ENCODE peak calls at places on chromosomes 13 and 19, in ten cellular contexts. Z is body of pancreas; G is CD8-positive, alpha-beta T cell; D is A673; H is heart right ventricle; R is A549; S is heart left ventricle; U is vagina; F is ovary; Y is tibial nerve. P is an unnamed sample. For H3K4me1, the result is how much of the 10 kb centered on the place peaks cover.

GRCh38 chr19:51514866-51515481 is 13.4 kb upstream of the SIGLEC12 start:
- DNase-seq in Z (peak), G (no peak), D (peak), H (no peak), R (peak), S (no peak), U (no peak), F (no peak), Y (no peak), P (peak)

GRCh38 chr19:788821-789472 is 8.3 kb upstream of the PTBP1 start:
- DNase-seq in Z (no peak), G (no peak), D (no peak), H (no peak), R (no peak), S (no peak), U (no peak), F (no peak), Y (no peak), P (no peak)

GRCh38 chr19:29019403-29019802 is 193.5 kb downstream of the UQCRFS1 start:
- DNase-seq in Z (no peak), G (no peak), D (no peak), H (no peak), R (no peak), S (no peak), U (no peak), F (no peak), Y (no peak), P (no peak)

GRCh38 chr19:23771761-23772667 is 13.3 kb upstream of the ZNF681 start:
- DNase-seq in Z (no peak), G (no peak), D (no peak), H (no peak), R (no peak), S (no peak), U (no peak), F (no peak), Y (no peak), P (no peak)

GRCh38 chr13:104584481-104584880 is 1518.3 kb upstream of the SLC10A2 start:
- DNase-seq in Z (no peak), G (no peak), D (no peak), H (no peak), R (no peak), S (no peak), U (no peak), F (no peak), Y (no peak), P (no peak)

GRCh38 chr13:98094678-98095266 is 48.1 kb upstream of the FARP1 start:
- DNase-seq in Z (no peak), G (no peak), D (no peak), H (no peak), R (no peak), S (no peak), U (no peak), F (no peak), Y (no peak), P (no peak)

GRCh38 chr13:40922437-40923040 is 96.6 kb downstream of the ELF1 start:
- DNase-seq in Z (no peak), G (no peak), D (no peak), H (peak), R (no peak), S (peak), U (no peak), F (peak), Y (no peak), P (no peak)

GRCh38 chr13:99046851-99047250 is 69.0 kb upstream of the DOCK9 start:
- DNase-seq in Z (no peak), G (no peak), D (no peak), H (no peak), R (no peak), S (no peak), U (no peak), F (no peak), Y (no peak), P (no peak)

GRCh38 chr19:40862785-40863184 is 12.5 kb upstream of the CYP2A6 start:
- DNase-seq in Z (no peak), G (no peak), D (no peak), H (no peak), R (peak), S (no peak), U (no peak), F (no peak), Y (no peak), P (no peak)

GRCh38 chr19:19321143-19321577 is 531 bp downstream of the MAU2 start:
- DNase-seq in Z (no peak), G (no peak), D (no peak), H (no peak), R (peak), S (no peak), U (no peak), F (peak), Y (no peak), P (no peak)

GRCh38 chr13:44300895-44301638 is 72.6 kb upstream of the SERP2 start:
- DNase-seq in Z (peak), G (no peak), D (peak), H (peak), R (peak), S (peak), U (peak), F (peak), Y (no peak), P (no peak)

GRCh38 chr13:94157705-94158218 is 321.7 kb downstream of the DCT start:
- DNase-seq in Z (no peak), G (no peak), D (no peak), H (no peak), R (no peak), S (no peak), U (no peak), F (no peak), Y (peak), P (no peak)

GRCh38 chr19:3411636-3412035 is 45.3 kb downstream of the NFIC start:
- DNase-seq in Z (peak), G (no peak), D (no peak), H (no peak), R (no peak), S (no peak), U (no peak), F (no peak), Y (no peak), P (no peak)

GRCh38 chr13:44351505-44351854 is 22.1 kb upstream of the SERP2 start:
- DNase-seq in Z (no peak), G (no peak), D (no peak), H (no peak), R (no peak), S (no peak), U (no peak), F (no peak), Y (no peak), P (no peak)

GRCh38 chr13:99347911-99348451 is 40.8 kb upstream of the GPR183 start:
- DNase-seq in Z (no peak), G (no peak), D (no peak), H (no peak), R (no peak), S (no peak), U (no peak), F (no peak), Y (no peak), P (no peak)

GRCh38 chr13:49443327-49443688 is 556 bp downstream of the CAB39L start:
- DNase-seq in Z (no peak), G (peak), D (no peak), H (no peak), R (peak), S (no peak), U (no peak), F (no peak), Y (no peak), P (no peak)

GRCh38 chr19:3178973-3179738 is 587 bp downstream of the S1PR4 start:
- DNase-seq in Z (no peak), G (peak), D (no peak), H (no peak), R (no peak), S (no peak), U (no peak), F (no peak), Y (no peak), P (no peak)

GRCh38 chr19:50750010-50750409 is 20.3 kb upstream of the GPR32 start:
- DNase-seq in Z (no peak), G (no peak), D (no peak), H (no peak), R (no peak), S (no peak), U (no peak), F (no peak), Y (no peak), P (no peak)

GRCh38 chr13:51781246-51782022 is 22.5 kb downstream of the DHRS12 start:
- DNase-seq in Z (peak), G (no peak), D (peak), H (no peak), R (peak), S (peak), U (no peak), F (no peak), Y (no peak), P (no peak)

GRCh38 chr19:13149628-13150186 is 468 bp downstream of the STX10 start:
- DNase-seq in Z (peak), G (peak), D (peak), H (no peak), R (peak), S (peak), U (no peak), F (peak), Y (no peak), P (no peak)

GRCh38 chr13:94433055-94433947 is 46.2 kb downstream of the DCT start:
- DNase-seq in Z (no peak), G (no peak), D (no peak), H (no peak), R (no peak), S (no peak), U (no peak), F (no peak), Y (no peak), P (no peak)

GRCh38 chr13:113882716-113883115 is 18.8 kb upstream of the GAS6 start:
- DNase-seq in Z (no peak), G (no peak), D (no peak), H (no peak), R (no peak), S (no peak), U (no peak), F (no peak), Y (no peak), P (no peak)

GRCh38 chr13:98450012-98450411 is 126.9 kb downstream of the STK24 start:
- DNase-seq in Z (no peak), G (no peak), D (no peak), H (no peak), R (no peak), S (no peak), U (no peak), F (no peak), Y (no peak), P (no peak)

GRCh38 chr19:50896591-50897190 is 14.5 kb downstream of the KLK4 start:
- DNase-seq in Z (peak), G (no peak), D (no peak), H (no peak), R (peak), S (no peak), U (no peak), F (no peak), Y (no peak), P (no peak)

GRCh38 chr13:44274838-44275237 is 98.8 kb upstream of the SERP2 start:
- DNase-seq in Z (no peak), G (peak), D (no peak), H (no peak), R (no peak), S (no peak), U (no peak), F (no peak), Y (no peak), P (no peak)

GRCh38 chr19:18591735-18592385 is 3.3 kb downstream of the REX1BD start:
- DNase-seq in Z (no peak), G (no peak), D (peak), H (no peak), R (no peak), S (no peak), U (no peak), F (no peak), Y (no peak), P (no peak)

GRCh38 chr19:13056052-13056660 is 46.5 kb downstream of the LYL1 start:
- DNase-seq in Z (no peak), G (no peak), D (peak), H (peak), R (no peak), S (peak), U (no peak), F (peak), Y (peak), P (no peak)

GRCh38 chr13:98358933-98359332 is 181.9 kb upstream of the RNF113B start:
- DNase-seq in Z (no peak), G (no peak), D (no peak), H (no peak), R (no peak), S (no peak), U (no peak), F (no peak), Y (no peak), P (no peak)

GRCh38 chr19:3949997-3950859 is 17.4 kb downstream of the NMRK2 start:
- DNase-seq in Z (no peak), G (no peak), D (no peak), H (no peak), R (no peak), S (peak), U (no peak), F (no peak), Y (no peak), P (no peak)

GRCh38 chr19:14979136-14979497 is 547 bp downstream of the SLC1A6 start:
- DNase-seq in Z (no peak), G (no peak), D (no peak), H (no peak), R (no peak), S (no peak), U (no peak), F (no peak), Y (no peak), P (no peak)

GRCh38 chr13:75334634-75335447 is 147.1 kb downstream of the TBC1D4 start:
- DNase-seq in Z (no peak), G (no peak), D (no peak), H (no peak), R (no peak), S (no peak), U (no peak), F (no peak), Y (no peak), P (no peak)

GRCh38 chr13:30110301-30111070 is 196.9 kb downstream of the KATNAL1 start:
- DNase-seq in Z (peak), G (no peak), D (no peak), H (no peak), R (no peak), S (peak), U (no peak), F (no peak), Y (no peak), P (no peak)

GRCh38 chr19:13872695-13873389 is 4.1 kb upstream of the NANOS3 start:
- DNase-seq in Z (peak), G (peak), D (peak), H (peak), R (peak), S (peak), U (no peak), F (no peak), Y (no peak), P (no peak)

GRCh38 chr13:59776924-59777690 is 386.6 kb downstream of the DIAPH3 start:
- DNase-seq in Z (no peak), G (no peak), D (no peak), H (no peak), R (no peak), S (no peak), U (no peak), F (no peak), Y (no peak), P (no peak)

GRCh38 chr13:44231786-44232516 is 141.7 kb upstream of the SERP2 start:
- DNase-seq in Z (peak), G (no peak), D (no peak), H (no peak), R (peak), S (no peak), U (no peak), F (peak), Y (peak), P (no peak)

GRCh38 chr19:44576843-44577565 is 36.4 kb upstream of the IGSF23 start:
- DNase-seq in Z (peak), G (no peak), D (peak), H (no peak), R (peak), S (peak), U (no peak), F (no peak), Y (no peak), P (no peak)

GRCh38 chr19:16036397-16036925 is 39.8 kb upstream of the TPM4 start:
- DNase-seq in Z (no peak), G (no peak), D (no peak), H (no peak), R (no peak), S (no peak), U (no peak), F (no peak), Y (no peak), P (no peak)

GRCh38 chr19:33815410-33816340 is 19.0 kb downstream of the KCTD15 start:
- DNase-seq in Z (no peak), G (no peak), D (peak), H (no peak), R (no peak), S (no peak), U (no peak), F (no peak), Y (no peak), P (no peak)
- H3K4me1 ChIP-seq in Z (under half), G (under half), D (under half), H (under half), R (under half), S (under half), U (under half), F (under half), Y (under half), P (under half)

GRCh38 chr19:10516064-10516385 is 1.2 kb downstream of the S1PR5 start:
- DNase-seq in Z (no peak), G (peak), D (no peak), H (no peak), R (no peak), S (no peak), U (no peak), F (no peak), Y (no peak), P (no peak)
- H3K27ac ChIP-seq in Z (no peak), G (peak), D (no peak), H (no peak), R (no peak), S (no peak), U (peak), F (no peak), Y (no peak), P (peak)

DNA sequence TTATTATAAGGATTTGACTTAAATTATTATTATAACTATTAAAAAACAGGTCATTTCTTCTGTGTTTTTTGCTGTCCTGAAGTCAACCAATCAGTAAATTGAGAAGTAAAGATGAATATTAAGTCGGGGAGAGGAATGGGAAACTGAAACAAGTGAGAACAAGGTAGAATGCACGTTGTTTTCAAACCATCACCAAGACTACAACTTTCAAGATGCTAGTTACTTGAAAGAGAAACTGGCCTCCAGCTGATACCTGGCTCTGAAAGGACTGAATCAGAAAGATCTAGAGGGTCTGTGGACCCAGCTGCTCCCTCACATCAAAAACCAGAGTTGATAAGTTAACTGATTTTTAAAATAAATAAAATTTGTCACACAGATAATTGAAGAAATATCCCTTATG is 1301.5 kb upstream of the ATXN8OS start:
- DNase-seq in Z (no peak), G (no peak), D (no peak), H (no peak), R (no peak), S (no peak), U (no peak), F (no peak), Y (no peak), P (no peak)
- H3K4me3 ChIP-seq in Z (no peak), G (no peak), D (no peak), H (no peak), R (no peak), S (no peak), U (no peak), F (no peak), Y (no peak), P (no peak)

GRCh38 chr19:45976180-45976579 is 2.5 kb upstream of the NOVA2 start:
- DNase-seq in Z (no peak), G (no peak), D (peak), H (no peak), R (no peak), S (no peak), U (no peak), F (no peak), Y (no peak), P (no peak)
- H3K4me1 ChIP-seq in Z (under half), G (under half), D (under half), H (under half), R (under half), S (under half), U (under half), F (under half), Y (under half), P (under half)

DNA sequence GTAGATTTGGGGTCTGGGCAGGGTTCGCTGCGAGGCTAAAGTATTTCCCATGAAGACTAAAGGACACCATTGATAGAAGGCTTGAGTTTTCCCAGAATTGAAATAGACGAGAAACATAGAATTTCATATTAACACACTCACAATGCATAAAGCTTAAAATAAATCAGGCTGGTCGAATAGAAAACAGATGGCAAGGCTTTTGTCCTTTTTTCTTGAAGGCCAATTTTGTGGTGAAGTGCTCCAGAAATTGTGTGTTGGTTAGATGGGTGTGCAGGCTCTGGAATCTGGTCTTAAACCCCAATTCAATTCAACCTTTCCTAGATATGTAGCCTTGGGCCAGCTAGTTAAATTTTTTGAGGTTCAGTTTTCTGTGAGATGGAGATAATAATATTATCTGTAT is 56.9 kb upstream of the LRCH1 start:
- DNase-seq in Z (no peak), G (no peak), D (no peak), H (no peak), R (no peak), S (no peak), U (no peak), F (no peak), Y (no peak), P (no peak)
- H3K27ac ChIP-seq in Z (no peak), G (no peak), D (no peak), H (no peak), R (no peak), S (no peak), U (no peak), F (no peak), Y (peak), P (no peak)

DNA sequence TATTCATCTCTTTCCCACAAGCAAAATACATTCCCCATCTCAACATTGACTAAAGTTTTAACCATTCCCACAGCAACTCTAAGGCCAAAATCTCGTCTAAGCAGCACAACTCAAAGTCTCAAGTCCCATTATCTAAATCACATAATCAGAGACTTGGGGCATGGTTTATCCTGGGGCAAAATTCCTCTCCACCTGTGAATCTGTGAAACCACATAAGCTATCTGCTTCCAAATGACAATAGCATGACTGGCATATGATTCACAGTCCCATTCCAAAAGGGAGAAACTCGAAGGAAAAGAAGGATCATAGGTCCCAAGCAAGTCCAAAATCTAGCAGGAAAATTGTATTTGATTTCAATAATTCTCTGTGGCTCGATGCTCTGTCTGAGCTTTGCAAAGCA is 73.0 kb downstream of the ANKRD10 start:
- DNase-seq in Z (no peak), G (no peak), D (no peak), H (no peak), R (no peak), S (no peak), U (no peak), F (no peak), Y (no peak), P (no peak)
- H3K4me3 ChIP-seq in Z (no peak), G (no peak), D (no peak), H (no peak), R (no peak), S (no peak), U (no peak), F (no peak), Y (no peak), P (no peak)

DNA sequence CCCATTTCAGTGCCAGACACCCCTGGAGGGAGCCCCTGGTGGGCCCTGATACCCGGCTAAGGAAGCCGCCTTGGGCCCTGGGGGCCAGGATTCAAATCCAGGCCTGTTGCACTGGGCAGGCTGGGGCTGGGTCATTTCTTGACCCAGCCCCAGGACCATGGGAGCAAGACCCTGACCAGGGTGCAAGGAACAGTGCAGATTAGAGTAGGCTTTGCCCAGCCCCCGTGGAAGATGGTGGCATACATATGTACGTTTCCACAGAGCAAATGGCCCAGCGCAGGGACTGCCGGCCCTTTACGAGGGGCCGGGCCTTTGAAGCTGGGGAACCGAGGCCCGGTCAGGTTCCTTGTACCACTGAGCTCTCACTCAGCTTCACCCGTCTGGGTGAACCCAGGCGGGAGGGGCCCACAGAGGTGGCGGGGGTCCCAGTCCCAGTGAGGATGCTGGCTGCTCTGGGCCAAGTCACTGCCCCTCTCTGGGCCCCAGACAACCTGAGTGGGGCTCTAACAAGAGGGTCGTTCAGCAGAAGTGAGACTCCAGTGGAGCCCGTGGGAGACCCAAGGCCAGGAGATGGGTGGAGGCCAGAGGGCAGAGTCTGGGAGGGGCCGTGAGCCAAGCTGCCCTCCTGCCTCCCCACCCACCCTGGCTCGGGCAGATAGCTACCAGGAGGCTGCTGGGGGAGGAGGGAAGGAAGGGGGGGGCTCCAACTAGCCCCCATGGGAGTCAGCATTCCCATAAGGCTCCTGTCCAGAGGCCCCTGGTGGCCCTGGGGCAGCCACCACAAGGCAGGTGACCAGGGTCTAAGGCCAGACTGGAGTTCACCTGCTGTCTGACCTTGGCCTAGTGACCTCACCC is 2.7 kb downstream of the MKNK2 start:
- DNase-seq in Z (no peak), G (no peak), D (no peak), H (no peak), R (no peak), S (no peak), U (no peak), F (peak), Y (no peak), P (no peak)
- H3K4me1 ChIP-seq in Z (half or more), G (half or more), D (under half), H (half or more), R (half or more), S (half or more), U (half or more), F (under half), Y (half or more), P (half or more)

P was measured in CD4-positive, alpha-beta memory T cell.